ENCODE peak calls at places on chromosomes 5 and 9, in four cellular contexts. V is left cardiac atrium, E is pons, F is fibroblast of lung. C is an unnamed sample.

GRCh38 chr9:92496401-92496800 is 14.1 kb upstream of the ASPN start:
- DNase-seq in V (no peak), E (no peak), F (peak; percentile 51), C (no peak)

GRCh38 chr5:20556364-20556763 is 568.4 kb upstream of the CDH18 start:
- DNase-seq in V (no peak), E (no peak), F (peak; percentile 51), C (no peak)

GRCh38 chr9:87109851-87110250 is 162.5 kb upstream of the GAS1 start:
- DNase-seq in V (no peak), E (no peak), F (peak; percentile 62), C (no peak)

GRCh38 chr9:8816361-8816760 is 1016.8 kb upstream of the DMAC1 start:
- DNase-seq in V (no peak), E (peak; percentile 76), F (no peak), C (no peak)

GRCh38 chr5:158958048-158958994 is 141.4 kb downstream of the EBF1 start:
- DNase-seq in V (no peak), E (no peak), F (no peak), C (no peak)

GRCh38 chr5:67156976-67157583 is 39.5 kb downstream of the CD180 start:
- DNase-seq in V (no peak), E (peak; percentile 31), F (peak; percentile 41), C (peak; percentile 14)

GRCh38 chr5:115907177-115907576 is 55.1 kb upstream of the LVRN start:
- DNase-seq in V (no peak), E (no peak), F (no peak), C (no peak)

GRCh38 chr5:36703245-36703860 is 96.9 kb downstream of the SLC1A3 start:
- DNase-seq in V (peak; percentile 34), E (no peak), F (peak; percentile 88), C (peak; percentile 62)

GRCh38 chr9:95570646-95571045 is 53.9 kb upstream of the PTCH1 start:
- DNase-seq in V (no peak), E (no peak), F (no peak), C (no peak)

GRCh38 chr5:146440870-146441495 is 6.2 kb upstream of the TCERG1 start:
- DNase-seq in V (no peak), E (no peak), F (no peak), C (peak; percentile 12)

GRCh38 chr9:33108472-33108871 is 32.0 kb upstream of the SMU1 start:
- DNase-seq in V (no peak), E (no peak), F (no peak), C (no peak)

GRCh38 chr5:42985129-42986037 is 54.7 kb downstream of the ANXA2R start:
- DNase-seq in V (no peak), E (no peak), F (peak; percentile 84), C (peak; percentile 46)

GRCh38 chr9:90046317-90046861 is 441.6 kb downstream of the GADD45G start:
- DNase-seq in V (no peak), E (no peak), F (no peak), C (no peak)

C was measured in fibroblast of the conjunctiva.